ENCODE peak calls at places on chromosomes 4 and X, in five cellular contexts. E is T-helper 9 cell, L is HL-60, C is cardiac muscle cell, O is sigmoid colon. V is an unnamed sample.
A peak's percentile ranks its signal among the peaks of the same experiment; 100 is the strongest.

GRCh38 chrX:46666831-46667230 is 92.1 kb downstream of the SLC9A7 start:
- DNase-seq in C (no peak), O (no peak), E (no peak), L (no peak), V (no peak)

GRCh38 chrX:109934434-109934833 is 68.5 kb upstream of the TMEM164 start:
- DNase-seq in O (no peak), L (no peak), E (no peak), C (no peak), V (no peak)

GRCh38 chr4:112082954-112083586 is 62.2 kb upstream of the FAM241A start:
- DNase-seq in E (no peak), O (no peak), C (no peak), L (no peak), V (peak; percentile 90)

GRCh38 chrX:27619975-27620374 is 29.8 kb downstream of the DCAF8L2 start:
- DNase-seq in L (no peak), C (peak; percentile 13), E (no peak), O (no peak), V (peak; percentile 7)

GRCh38 chrX:153498453-153498852 is 3.7 kb downstream of the BGN start:
- DNase-seq in E (no peak), C (no peak), O (no peak), L (no peak), V (no peak)

GRCh38 chr4:55216871-55217635 is 91.7 kb upstream of the KDR start:
- DNase-seq in E (no peak), L (no peak), O (no peak), C (no peak), V (peak; percentile 36)

GRCh38 chrX:129983575-129984131 is 1.2 kb downstream of the BCORL1 start:
- DNase-seq in E (no peak), L (no peak), O (peak; percentile 65), C (peak; percentile 56), V (no peak)

GRCh38 chrX:38561951-38562719 is 793 bp downstream of the TSPAN7 start:
- DNase-seq in O (peak; percentile 68), E (peak; percentile 2), C (peak; percentile 18), L (no peak), V (no peak)

GRCh38 chrX:112380541-112381278 is 298.1 kb upstream of the TRPC5 start:
- DNase-seq in L (no peak), O (no peak), E (no peak), C (no peak), V (no peak)

GRCh38 chr4:185039508-185040273 is 21.4 kb downstream of the HELT start:
- DNase-seq in C (peak; percentile 64), O (peak; percentile 71), L (peak; percentile 59), E (peak; percentile 18), V (peak; percentile 70)

V was measured in lung microvascular endothelial cell.